ENCODE peak calls at places on chromosomes 4 and X, in five cellular contexts. N, T, Z, O and W are unnamed samples.

GRCh38 chr4:68892861-68893260 is 58.7 kb downstream of the UGT2A3 start:
- DNase-seq in N (no peak), T (no peak), Z (no peak), O (no peak), W (no peak)

GRCh38 chrX:133497356-133497755 is 82.1 kb upstream of the GPC4 start:
- DNase-seq in N (no peak), T (no peak), Z (no peak), O (no peak), W (no peak)

GRCh38 chr4:85209161-85209560 is 242.7 kb upstream of the WDFY3 start:
- DNase-seq in N (no peak), T (no peak), Z (no peak), O (no peak), W (no peak)

GRCh38 chr4:7772708-7773385 is 166.8 kb downstream of the AFAP1 start:
- DNase-seq in N (peak), T (no peak), Z (no peak), O (no peak), W (no peak)

GRCh38 chr4:42320822-42321388 is 76.4 kb upstream of the SHISA3 start:
- DNase-seq in N (no peak), T (no peak), Z (no peak), O (no peak), W (no peak)

GRCh38 chrX:152907084-152907651 is 9.3 kb downstream of the ZNF185 start:
- DNase-seq in N (no peak), T (no peak), Z (peak), O (no peak), W (no peak)

GRCh38 chr4:106334732-106335131 is 18.4 kb downstream of the AIMP1 start:
- DNase-seq in N (no peak), T (no peak), Z (no peak), O (no peak), W (no peak)

GRCh38 chrX:44775726-44776125 is 68.1 kb upstream of the DUSP21 start:
- DNase-seq in N (peak), T (no peak), Z (no peak), O (no peak), W (no peak)

GRCh38 chr4:89997171-89997704 is 102.6 kb downstream of the MMRN1 start:
- DNase-seq in N (no peak), T (no peak), Z (no peak), O (no peak), W (no peak)

GRCh38 chr4:187504974-187505797 is 490.4 kb upstream of the ZFP42 start:
- DNase-seq in N (no peak), T (no peak), Z (no peak), O (no peak), W (no peak)

GRCh38 chrX:2692221-2693122 is 1.4 kb downstream of the CD99 start:
- DNase-seq in N (peak), T (no peak), Z (no peak), O (no peak), W (no peak)

GRCh38 chr4:132275583-132276121 is 873.4 kb upstream of the PCDH10 start:
- DNase-seq in N (no peak), T (no peak), Z (no peak), O (no peak), W (no peak)

GRCh38 chr4:2406406-2406805 is 12.0 kb downstream of the ZFYVE28 start:
- DNase-seq in N (no peak), T (no peak), Z (no peak), O (no peak), W (no peak)

GRCh38 chr4:164753873-164754488 is at the start of gene SMIM31:
- DNase-seq in N (no peak), T (no peak), Z (no peak), O (no peak), W (no peak)

GRCh38 chr4:122827258-122827887 is 742 bp downstream of the FGF2 start:
- DNase-seq in N (peak), T (peak), Z (peak), O (no peak), W (peak)

GRCh38 chr4:1731180-1731579 is 9.9 kb downstream of the TACC3 start:
- DNase-seq in N (no peak), T (no peak), Z (no peak), O (no peak), W (no peak)

GRCh38 chrX:16903274-16904019 is 33.3 kb upstream of the RBBP7 start:
- DNase-seq in N (no peak), T (no peak), Z (no peak), O (no peak), W (no peak)

GRCh38 chr4:91113130-91113706 is 986.0 kb downstream of the CCSER1 start:
- DNase-seq in N (no peak), T (no peak), Z (no peak), O (no peak), W (no peak)

GRCh38 chr4:172858731-172859230 is 309.8 kb upstream of the GALNT7 start:
- DNase-seq in N (no peak), T (no peak), Z (no peak), O (no peak), W (no peak)

GRCh38 chrX:134752558-134752957 is 94.3 kb upstream of the PLAC1 start:
- DNase-seq in N (no peak), T (no peak), Z (no peak), O (no peak), W (no peak)

GRCh38 chrX:68072016-68072415 is 361.3 kb downstream of the OPHN1 start:
- DNase-seq in N (no peak), T (no peak), Z (no peak), O (no peak), W (no peak)

GRCh38 chr4:52102587-52102986 is 51.5 kb downstream of the SPATA18 start:
- DNase-seq in N (no peak), T (no peak), Z (no peak), O (no peak), W (no peak)

GRCh38 chr4:21413807-21414370 is 534.7 kb downstream of the KCNIP4 start:
- DNase-seq in N (no peak), T (no peak), Z (no peak), O (no peak), W (no peak)

GRCh38 chr4:146428298-146428697 is 93.4 kb downstream of the SLC10A7 start:
- DNase-seq in N (no peak), T (no peak), Z (no peak), O (no peak), W (no peak)

GRCh38 chr4:39714171-39714570 is 16.2 kb downstream of the UBE2K start:
- DNase-seq in N (no peak), T (no peak), Z (no peak), O (no peak), W (no peak)

GRCh38 chr4:35125995-35126712 is 1118.2 kb downstream of the ARAP2 start:
- DNase-seq in N (no peak), T (no peak), Z (no peak), O (no peak), W (no peak)